ENCODE peak calls at places on chromosomes 11 and 22, in four cellular contexts. A is SK-MEL-5, W is stomach, B is left lung. X is an unnamed sample.

GRCh38 chr11:29962243-29962642 is 54.6 kb downstream of the KCNA4 start:
- DNase-seq in W (no peak), A (peak), B (no peak), X (no peak)

GRCh38 chr22:48494968-48495750 is 1332.5 kb downstream of the BRD1 start:
- DNase-seq in W (no peak), B (peak), A (no peak), X (peak)

GRCh38 chr11:1041149-1041467 is 4.6 kb upstream of the MUC6 start:
- DNase-seq in A (no peak), W (no peak), B (no peak), X (no peak)

GRCh38 chr11:66546368-66546965 is at the start of gene ACTN3:
- DNase-seq in A (no peak), B (no peak), W (no peak), X (no peak)

GRCh38 chr11:64088159-64089026 is 52.7 kb downstream of the FLRT1 start:
- DNase-seq in W (no peak), B (no peak), A (peak), X (no peak)

GRCh38 chr11:19725379-19726079 is 12.9 kb downstream of the NAV2 start:
- DNase-seq in A (no peak), W (peak), B (peak), X (no peak)

GRCh38 chr11:7605544-7605943 is 67.8 kb downstream of the CYB5R2 start:
- DNase-seq in A (no peak), W (peak), B (no peak), X (no peak)

GRCh38 chr11:62501432-62501891 is 45.1 kb downstream of the AHNAK start:
- DNase-seq in W (peak), A (peak), B (no peak), X (no peak)

GRCh38 chr11:42543844-42544243 is 768.0 kb upstream of the API5 start:
- DNase-seq in B (no peak), A (no peak), W (no peak), X (no peak)

GRCh38 chr11:126720539-126721235 is 279.9 kb downstream of the KIRREL3 start:
- DNase-seq in W (no peak), A (no peak), B (no peak), X (no peak)

GRCh38 chr22:29330753-29331152 is 15.3 kb upstream of the RASL10A start:
- DNase-seq in B (peak), W (no peak), A (no peak), X (no peak)

GRCh38 chr22:36486619-36487384 is 5.4 kb upstream of the TXN2 start:
- DNase-seq in B (peak), A (peak), W (peak), X (no peak)

GRCh38 chr11:22430286-22430685 is 92.1 kb downstream of the SLC17A6 start:
- DNase-seq in B (no peak), A (no peak), W (no peak), X (no peak)

GRCh38 chr11:9752091-9752490 is 88.2 kb downstream of the SWAP70 start:
- DNase-seq in W (peak), A (no peak), B (no peak), X (no peak)

GRCh38 chr11:128470081-128470480 is 117.3 kb downstream of the ETS1 start:
- DNase-seq in W (no peak), B (no peak), A (no peak), X (no peak)

GRCh38 chr22:23685205-23685784 is 5.5 kb upstream of the RGL4 start:
- DNase-seq in B (no peak), A (no peak), W (peak), X (no peak)

GRCh38 chr11:20529757-20530156 is 69.7 kb upstream of the SLC6A5 start:
- DNase-seq in W (no peak), A (no peak), B (no peak), X (no peak)

GRCh38 chr11:64100782-64101358 is 65.0 kb downstream of the MACROD1 start:
- DNase-seq in W (no peak), B (no peak), A (no peak), X (no peak)

GRCh38 chr11:117287668-117288067 is 3.5 kb upstream of the BACE1-AS start:
- DNase-seq in A (no peak), W (no peak), B (no peak), X (no peak)

GRCh38 chr22:19942071-19942885 is 660 bp upstream of the TXNRD2 start:
- DNase-seq in B (peak), W (no peak), A (peak), X (no peak)

GRCh38 chr11:119081682-119082081 is 3.0 kb upstream of the HMBS start:
- DNase-seq in B (no peak), W (no peak), A (peak), X (no peak)

GRCh38 chr11:86416494-86416893 is 41.8 kb downstream of the CCDC81 start:
- DNase-seq in A (no peak), B (no peak), W (no peak), X (no peak)

GRCh38 chr22:49491726-49492125 is 335.9 kb downstream of the BRD1 start:
- DNase-seq in A (no peak), B (no peak), W (no peak), X (no peak)

GRCh38 chr22:44523981-44524759 is 26.1 kb upstream of the RTL6 start:
- DNase-seq in B (no peak), A (no peak), W (peak), X (no peak)

GRCh38 chr22:47178339-47178738 is 415.9 kb downstream of the TBC1D22A start:
- DNase-seq in B (no peak), A (no peak), W (no peak), X (peak)

GRCh38 chr11:93895106-93895862 is 44.9 kb upstream of the VSTM5 start:
- DNase-seq in B (no peak), W (no peak), A (peak), X (no peak)

GRCh38 chr11:96254087-96254486 is 88.9 kb downstream of the MAML2 start:
- DNase-seq in B (no peak), A (peak), W (no peak), X (no peak)

GRCh38 chr22:30390974-30391691 is 3.9 kb upstream of the RNF215 start:
- DNase-seq in W (peak), B (peak), A (peak), X (peak)

GRCh38 chr11:65899356-65900124 is 648 bp downstream of the FOSL1 start:
- DNase-seq in A (peak), W (peak), B (peak), X (peak)

GRCh38 chr11:12727556-12728070 is 53.4 kb downstream of the TEAD1 start:
- DNase-seq in B (no peak), A (no peak), W (no peak), X (no peak)

GRCh38 chr11:114075891-114076441 is 16.5 kb downstream of the ZBTB16 start:
- DNase-seq in A (peak), W (no peak), B (no peak), X (no peak)

GRCh38 chr22:47356433-47357011 is 594.1 kb downstream of the TBC1D22A start:
- DNase-seq in A (no peak), W (peak), B (no peak), X (no peak)